ENCODE peak calls at places on chromosomes 13 and 19, in four cellular contexts. K, H, Z and Y are unnamed samples.

GRCh38 chr13:48158290-48158689 is 63.4 kb upstream of the MED4 start:
- DNase-seq in K (peak; percentile 86), H (no peak), Z (no peak), Y (no peak)

GRCh38 chr13:33080962-33081655 is 64.9 kb downstream of the KL start:
- DNase-seq in Z (peak; percentile 15), K (peak; percentile 26), H (no peak), Y (no peak)

GRCh38 chr19:9498183-9498902 is at the start of gene ZNF560:
- DNase-seq in H (no peak), Z (peak; percentile 68), K (peak; percentile 4), Y (peak; percentile 24)

GRCh38 chr19:35262101-35262761 is 6.5 kb upstream of the USF2 start:
- DNase-seq in K (no peak), Z (no peak), H (peak; percentile 8), Y (peak; percentile 17)

GRCh38 chr13:106532111-106532929 is 3.1 kb downstream of the EFNB2 start:
- DNase-seq in H (no peak), K (peak; percentile 44), Z (peak; percentile 56), Y (no peak)

GRCh38 chr19:13856530-13856929 is 20.4 kb upstream of the NANOS3 start:
- DNase-seq in Z (no peak), H (no peak), K (no peak), Y (no peak)

GRCh38 chr19:10262771-10263170 is 8.1 kb upstream of the ICAM1 start:
- DNase-seq in Z (no peak), K (no peak), H (no peak), Y (no peak)

GRCh38 chr13:90055121-90055520 is 1292.4 kb upstream of the MIR17HG start:
- DNase-seq in Z (peak; percentile 8), K (peak; percentile 92), H (no peak), Y (no peak)

GRCh38 chr13:27667946-27668345 is 46.3 kb downstream of the POLR1D start:
- DNase-seq in K (no peak), H (no peak), Z (no peak), Y (no peak)

GRCh38 chr19:45693168-45693788 is 812 bp downstream of the QPCTL start:
- DNase-seq in K (peak; percentile 73), H (peak; percentile 73), Z (peak; percentile 66), Y (peak; percentile 82)

GRCh38 chr13:110944121-110944967 is 29.5 kb upstream of the ANKRD10 start:
- DNase-seq in H (peak; percentile 62), K (peak; percentile 71), Z (peak; percentile 80), Y (peak; percentile 76)

GRCh38 chr19:49940482-49940791 is 11.1 kb upstream of the NUP62 start:
- DNase-seq in Z (no peak), K (no peak), H (no peak), Y (no peak)
- TF ChIP-seq CTCF in Z (no peak), K (no peak), H (no peak), Y (no peak)

GRCh38 chr13:102394158-102395053 is 7.4 kb downstream of the FGF14 start:
- DNase-seq in H (peak; percentile 97), Z (peak; percentile 95), K (peak; percentile 72), Y (peak; percentile 98)
- TF ChIP-seq CTCF in H (peak; percentile 53), Z (peak; percentile 38), K (peak; percentile 20), Y (peak; percentile 34)

GRCh38 chr13:23623394-23623793 is 53.2 kb downstream of the TNFRSF19 start:
- DNase-seq in H (no peak), K (no peak), Z (no peak), Y (no peak)
- TF ChIP-seq CTCF in H (no peak), K (no peak), Z (no peak), Y (no peak)

DNA sequence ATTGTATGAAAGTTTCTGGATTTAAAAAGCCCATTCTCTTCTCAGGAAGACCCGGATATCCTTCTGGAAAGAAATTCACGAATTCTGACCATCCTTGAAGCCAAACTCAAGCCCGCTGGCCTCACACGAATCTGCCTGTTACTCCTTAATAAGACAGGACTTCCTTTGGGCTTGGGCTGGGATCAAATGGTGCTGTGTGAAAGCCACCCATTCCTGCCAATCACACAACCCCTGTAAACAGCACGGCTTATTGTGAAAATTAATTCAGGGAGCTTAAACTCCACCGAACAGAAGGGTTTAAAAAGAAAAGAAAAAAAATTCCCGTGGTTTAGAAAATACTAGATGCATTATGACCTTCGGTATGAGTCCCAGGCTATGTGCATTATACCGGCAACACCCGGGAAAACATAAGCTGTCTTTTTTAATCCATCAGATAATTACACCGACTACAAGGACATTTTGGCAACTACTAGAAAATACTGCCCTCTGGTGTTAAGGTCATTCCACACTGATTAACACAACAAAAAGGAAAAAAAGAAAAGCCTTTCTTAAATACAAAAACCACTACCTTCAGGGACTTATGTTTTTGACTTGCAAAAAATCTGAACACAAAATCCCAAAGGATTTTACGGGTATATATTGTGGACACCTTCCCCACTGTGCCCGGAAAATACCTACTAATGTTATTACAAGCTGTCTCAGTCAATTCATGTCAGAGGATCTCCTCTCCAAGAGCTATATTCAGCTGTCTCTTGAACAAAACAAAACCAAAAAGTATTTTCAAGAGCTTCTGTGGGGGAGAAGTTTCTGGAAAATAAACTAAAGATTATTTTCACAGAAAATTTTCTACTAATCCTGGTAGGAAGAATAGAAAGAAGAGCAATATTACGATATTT is 76.0 kb upstream of the LSM14A start:
- DNase-seq in K (peak; percentile 61), H (peak; percentile 33), Z (peak; percentile 65), Y (peak; percentile 46)
- TF ChIP-seq CTCF in K (peak; percentile 50), H (peak; percentile 65), Z (peak; percentile 54), Y (peak; percentile 35)

GRCh38 chr13:51058461-51059167 is 52.5 kb downstream of the C13orf42 start:
- DNase-seq in K (no peak), H (no peak), Z (no peak), Y (no peak)
- TF ChIP-seq CTCF in K (no peak), H (no peak), Z (no peak), Y (no peak)

GRCh38 chr19:38374332-38375097 is at the start of gene PSMD8:
- DNase-seq in Z (peak; percentile 98), H (peak; percentile 99), K (peak; percentile 99), Y (peak; percentile 99)
- TF ChIP-seq CTCF in Z (no peak), H (peak; percentile 34), K (peak; percentile 7), Y (peak; percentile 9)